ENCODE peak calls at places on chromosomes 16 and 17, in ten cellular contexts. One of them, this sample, is unnamed.

GRCh38 chr17:187130-187529 is 5.7 kb upstream of the DOC2B start:
- DNase-seq in A172: no peak
- DNase-seq in naive thymus-derived CD8-positive, alpha-beta T cell: no peak
- DNase-seq in posterior vena cava: no peak
- DNase-seq in stimulated activated CD8-positive, alpha-beta memory T cell treated with anti-CD3 and anti-CD28 coated beads, Interleukin-7, amount 100 ng/mL, for 24 hours: no peak
- DNase-seq in GM18507: no peak
- DNase-seq in D721Med: peak
- DNase-seq in neural progenitor cell: peak
- DNase-seq in AG08395: no peak
- DNase-seq in HFFc6: no peak
- DNase-seq in this sample: no peak

GRCh38 chr16:81523387-81524115 is 78.9 kb downstream of the CMIP start:
- DNase-seq in A172: peak
- DNase-seq in naive thymus-derived CD8-positive, alpha-beta T cell: no peak
- DNase-seq in posterior vena cava: peak
- DNase-seq in stimulated activated CD8-positive, alpha-beta memory T cell treated with anti-CD3 and anti-CD28 coated beads, Interleukin-7, amount 100 ng/mL, for 24 hours: no peak
- DNase-seq in GM18507: no peak
- DNase-seq in D721Med: no peak
- DNase-seq in neural progenitor cell: no peak
- DNase-seq in AG08395: peak
- DNase-seq in HFFc6: peak
- DNase-seq in this sample: no peak

GRCh38 chr16:74107795-74108610 is 188.6 kb upstream of the PSMD7 start:
- DNase-seq in A172: peak
- DNase-seq in naive thymus-derived CD8-positive, alpha-beta T cell: no peak
- DNase-seq in posterior vena cava: no peak
- DNase-seq in stimulated activated CD8-positive, alpha-beta memory T cell treated with anti-CD3 and anti-CD28 coated beads, Interleukin-7, amount 100 ng/mL, for 24 hours: peak
- DNase-seq in GM18507: no peak
- DNase-seq in D721Med: no peak
- DNase-seq in neural progenitor cell: peak
- DNase-seq in AG08395: no peak
- DNase-seq in HFFc6: no peak
- DNase-seq in this sample: no peak

GRCh38 chr17:17108681-17109049 is 66.4 kb downstream of the MPRIP start:
- DNase-seq in A172: peak
- DNase-seq in naive thymus-derived CD8-positive, alpha-beta T cell: no peak
- DNase-seq in posterior vena cava: no peak
- DNase-seq in stimulated activated CD8-positive, alpha-beta memory T cell treated with anti-CD3 and anti-CD28 coated beads, Interleukin-7, amount 100 ng/mL, for 24 hours: no peak
- DNase-seq in GM18507: no peak
- DNase-seq in D721Med: no peak
- DNase-seq in neural progenitor cell: no peak
- DNase-seq in AG08395: no peak
- DNase-seq in HFFc6: no peak
- DNase-seq in this sample: no peak

GRCh38 chr17:41917192-41917591 is 1.6 kb downstream of the ACLY start:
- DNase-seq in A172: peak
- DNase-seq in naive thymus-derived CD8-positive, alpha-beta T cell: no peak
- DNase-seq in posterior vena cava: no peak
- DNase-seq in stimulated activated CD8-positive, alpha-beta memory T cell treated with anti-CD3 and anti-CD28 coated beads, Interleukin-7, amount 100 ng/mL, for 24 hours: no peak
- DNase-seq in GM18507: no peak
- DNase-seq in D721Med: no peak
- DNase-seq in neural progenitor cell: peak
- DNase-seq in AG08395: peak
- DNase-seq in HFFc6: peak
- DNase-seq in this sample: no peak

GRCh38 chr17:45227101-45227591 is 5.5 kb downstream of the FMNL1 start:
- DNase-seq in A172: peak
- DNase-seq in naive thymus-derived CD8-positive, alpha-beta T cell: no peak
- DNase-seq in posterior vena cava: no peak
- DNase-seq in stimulated activated CD8-positive, alpha-beta memory T cell treated with anti-CD3 and anti-CD28 coated beads, Interleukin-7, amount 100 ng/mL, for 24 hours: no peak
- DNase-seq in GM18507: no peak
- DNase-seq in D721Med: no peak
- DNase-seq in neural progenitor cell: no peak
- DNase-seq in AG08395: no peak
- DNase-seq in HFFc6: no peak
- DNase-seq in this sample: no peak

GRCh38 chr17:78977681-78977943 is 2.1 kb downstream of the LGALS3BP start:
- DNase-seq in A172: no peak
- DNase-seq in naive thymus-derived CD8-positive, alpha-beta T cell: no peak
- DNase-seq in posterior vena cava: no peak
- DNase-seq in stimulated activated CD8-positive, alpha-beta memory T cell treated with anti-CD3 and anti-CD28 coated beads, Interleukin-7, amount 100 ng/mL, for 24 hours: no peak
- DNase-seq in GM18507: no peak
- DNase-seq in D721Med: no peak
- DNase-seq in neural progenitor cell: no peak
- DNase-seq in AG08395: no peak
- DNase-seq in HFFc6: no peak
- DNase-seq in this sample: no peak

GRCh38 chr16:2764718-2765117 is 12.3 kb downstream of the SRRM2 start:
- DNase-seq in A172: no peak
- DNase-seq in naive thymus-derived CD8-positive, alpha-beta T cell: no peak
- DNase-seq in posterior vena cava: no peak
- DNase-seq in stimulated activated CD8-positive, alpha-beta memory T cell treated with anti-CD3 and anti-CD28 coated beads, Interleukin-7, amount 100 ng/mL, for 24 hours: no peak
- DNase-seq in GM18507: no peak
- DNase-seq in D721Med: no peak
- DNase-seq in neural progenitor cell: no peak
- DNase-seq in AG08395: no peak
- DNase-seq in HFFc6: no peak
- DNase-seq in this sample: no peak

GRCh38 chr17:12231027-12231682 is 210.5 kb downstream of the MAP2K4 start:
- DNase-seq in A172: no peak
- DNase-seq in naive thymus-derived CD8-positive, alpha-beta T cell: no peak
- DNase-seq in posterior vena cava: no peak
- DNase-seq in stimulated activated CD8-positive, alpha-beta memory T cell treated with anti-CD3 and anti-CD28 coated beads, Interleukin-7, amount 100 ng/mL, for 24 hours: no peak
- DNase-seq in GM18507: no peak
- DNase-seq in D721Med: no peak
- DNase-seq in neural progenitor cell: no peak
- DNase-seq in AG08395: peak
- DNase-seq in HFFc6: peak
- DNase-seq in this sample: no peak

GRCh38 chr16:3716831-3717234 is 491 bp downstream of the TRAP1 start:
- DNase-seq in A172: no peak
- DNase-seq in naive thymus-derived CD8-positive, alpha-beta T cell: no peak
- DNase-seq in posterior vena cava: no peak
- DNase-seq in stimulated activated CD8-positive, alpha-beta memory T cell treated with anti-CD3 and anti-CD28 coated beads, Interleukin-7, amount 100 ng/mL, for 24 hours: peak
- DNase-seq in GM18507: peak
- DNase-seq in D721Med: no peak
- DNase-seq in neural progenitor cell: peak
- DNase-seq in AG08395: peak
- DNase-seq in HFFc6: no peak
- DNase-seq in this sample: peak

GRCh38 chr16:81551141-81551808 is 106.7 kb downstream of the CMIP start:
- DNase-seq in A172: peak
- DNase-seq in naive thymus-derived CD8-positive, alpha-beta T cell: no peak
- DNase-seq in posterior vena cava: no peak
- DNase-seq in stimulated activated CD8-positive, alpha-beta memory T cell treated with anti-CD3 and anti-CD28 coated beads, Interleukin-7, amount 100 ng/mL, for 24 hours: no peak
- DNase-seq in GM18507: no peak
- DNase-seq in D721Med: no peak
- DNase-seq in neural progenitor cell: no peak
- DNase-seq in AG08395: peak
- DNase-seq in HFFc6: peak
- DNase-seq in this sample: no peak

GRCh38 chr16:24051125-24051524 is 205.0 kb upstream of the CACNG3 start:
- DNase-seq in A172: no peak
- DNase-seq in naive thymus-derived CD8-positive, alpha-beta T cell: no peak
- DNase-seq in posterior vena cava: no peak
- DNase-seq in stimulated activated CD8-positive, alpha-beta memory T cell treated with anti-CD3 and anti-CD28 coated beads, Interleukin-7, amount 100 ng/mL, for 24 hours: no peak
- DNase-seq in GM18507: no peak
- DNase-seq in D721Med: no peak
- DNase-seq in neural progenitor cell: no peak
- DNase-seq in AG08395: no peak
- DNase-seq in HFFc6: no peak
- DNase-seq in this sample: no peak

GRCh38 chr17:77882481-77883212 is 75.9 kb upstream of the TNRC6C start:
- DNase-seq in A172: peak
- DNase-seq in naive thymus-derived CD8-positive, alpha-beta T cell: peak
- DNase-seq in posterior vena cava: peak
- DNase-seq in stimulated activated CD8-positive, alpha-beta memory T cell treated with anti-CD3 and anti-CD28 coated beads, Interleukin-7, amount 100 ng/mL, for 24 hours: peak
- DNase-seq in GM18507: no peak
- DNase-seq in D721Med: no peak
- DNase-seq in neural progenitor cell: no peak
- DNase-seq in AG08395: peak
- DNase-seq in HFFc6: no peak
- DNase-seq in this sample: no peak

GRCh38 chr16:50992366-50993032 is 158.6 kb downstream of the SALL1 start:
- DNase-seq in A172: no peak
- DNase-seq in naive thymus-derived CD8-positive, alpha-beta T cell: no peak
- DNase-seq in posterior vena cava: no peak
- DNase-seq in stimulated activated CD8-positive, alpha-beta memory T cell treated with anti-CD3 and anti-CD28 coated beads, Interleukin-7, amount 100 ng/mL, for 24 hours: no peak
- DNase-seq in GM18507: no peak
- DNase-seq in D721Med: no peak
- DNase-seq in neural progenitor cell: no peak
- DNase-seq in AG08395: peak
- DNase-seq in HFFc6: no peak
- DNase-seq in this sample: no peak

GRCh38 chr17:32852811-32853210 is 24.1 kb downstream of the MYO1D start:
- DNase-seq in A172: no peak
- DNase-seq in naive thymus-derived CD8-positive, alpha-beta T cell: no peak
- DNase-seq in posterior vena cava: no peak
- DNase-seq in stimulated activated CD8-positive, alpha-beta memory T cell treated with anti-CD3 and anti-CD28 coated beads, Interleukin-7, amount 100 ng/mL, for 24 hours: no peak
- DNase-seq in GM18507: no peak
- DNase-seq in D721Med: no peak
- DNase-seq in neural progenitor cell: no peak
- DNase-seq in AG08395: no peak
- DNase-seq in HFFc6: peak
- DNase-seq in this sample: no peak

GRCh38 chr16:86566601-86566965 is at the start of gene FOXC2:
- DNase-seq in A172: peak
- DNase-seq in naive thymus-derived CD8-positive, alpha-beta T cell: peak
- DNase-seq in posterior vena cava: peak
- DNase-seq in stimulated activated CD8-positive, alpha-beta memory T cell treated with anti-CD3 and anti-CD28 coated beads, Interleukin-7, amount 100 ng/mL, for 24 hours: peak
- DNase-seq in GM18507: no peak
- DNase-seq in D721Med: no peak
- DNase-seq in neural progenitor cell: peak
- DNase-seq in AG08395: peak
- DNase-seq in HFFc6: peak
- DNase-seq in this sample: peak

GRCh38 chr17:73522107-73522506 is 122.1 kb downstream of the SDK2 start:
- DNase-seq in A172: no peak
- DNase-seq in naive thymus-derived CD8-positive, alpha-beta T cell: no peak
- DNase-seq in posterior vena cava: no peak
- DNase-seq in stimulated activated CD8-positive, alpha-beta memory T cell treated with anti-CD3 and anti-CD28 coated beads, Interleukin-7, amount 100 ng/mL, for 24 hours: no peak
- DNase-seq in GM18507: no peak
- DNase-seq in D721Med: no peak
- DNase-seq in neural progenitor cell: no peak
- DNase-seq in AG08395: no peak
- DNase-seq in HFFc6: no peak
- DNase-seq in this sample: no peak

GRCh38 chr17:48632579-48633265 is 6.6 kb upstream of the HOXB9 start:
- DNase-seq in A172: no peak
- DNase-seq in naive thymus-derived CD8-positive, alpha-beta T cell: no peak
- DNase-seq in posterior vena cava: peak
- DNase-seq in stimulated activated CD8-positive, alpha-beta memory T cell treated with anti-CD3 and anti-CD28 coated beads, Interleukin-7, amount 100 ng/mL, for 24 hours: no peak
- DNase-seq in GM18507: no peak
- DNase-seq in D721Med: no peak
- DNase-seq in neural progenitor cell: no peak
- DNase-seq in AG08395: no peak
- DNase-seq in HFFc6: no peak
- DNase-seq in this sample: peak

GRCh38 chr16:57528499-57529323 is 7.7 kb downstream of the CCDC102A start:
- DNase-seq in A172: no peak
- DNase-seq in naive thymus-derived CD8-positive, alpha-beta T cell: no peak
- DNase-seq in posterior vena cava: peak
- DNase-seq in stimulated activated CD8-positive, alpha-beta memory T cell treated with anti-CD3 and anti-CD28 coated beads, Interleukin-7, amount 100 ng/mL, for 24 hours: no peak
- DNase-seq in GM18507: no peak
- DNase-seq in D721Med: no peak
- DNase-seq in neural progenitor cell: peak
- DNase-seq in AG08395: no peak
- DNase-seq in HFFc6: no peak
- DNase-seq in this sample: peak

GRCh38 chr16:54930034-54930938 is at the start of gene IRX5:
- DNase-seq in A172: peak
- DNase-seq in naive thymus-derived CD8-positive, alpha-beta T cell: no peak
- DNase-seq in posterior vena cava: peak
- DNase-seq in stimulated activated CD8-positive, alpha-beta memory T cell treated with anti-CD3 and anti-CD28 coated beads, Interleukin-7, amount 100 ng/mL, for 24 hours: no peak
- DNase-seq in GM18507: no peak
- DNase-seq in D721Med: no peak
- DNase-seq in neural progenitor cell: peak
- DNase-seq in AG08395: peak
- DNase-seq in HFFc6: peak
- DNase-seq in this sample: peak

GRCh38 chr16:67158637-67159600 is 790 bp downstream of the TRADD start:
- DNase-seq in A172: no peak
- DNase-seq in naive thymus-derived CD8-positive, alpha-beta T cell: peak
- DNase-seq in posterior vena cava: peak
- DNase-seq in stimulated activated CD8-positive, alpha-beta memory T cell treated with anti-CD3 and anti-CD28 coated beads, Interleukin-7, amount 100 ng/mL, for 24 hours: peak
- DNase-seq in GM18507: peak
- DNase-seq in D721Med: no peak
- DNase-seq in neural progenitor cell: peak
- DNase-seq in AG08395: no peak
- DNase-seq in HFFc6: no peak
- DNase-seq in this sample: peak